ENCODE peak calls at places on chromosomes 7 and 10, in five cellular contexts. N is H1, T is GM12878, K is GM23338, Z is K562. M is an unnamed sample.

GRCh38 chr10:116606061-116606483 is 14.7 kb upstream of the PNLIPRP2 start:
- DNase-seq in N (no peak), T (no peak), K (no peak), Z (no peak), M (no peak)

GRCh38 chr7:73703985-73704639 is 15.4 kb downstream of the STX1A start:
- DNase-seq in N (peak; percentile 81), T (no peak), K (peak; percentile 91), Z (peak; percentile 94), M (no peak)

GRCh38 chr10:7303067-7303629 is 107.7 kb downstream of the SFMBT2 start:
- DNase-seq in N (no peak), T (no peak), K (no peak), Z (no peak), M (no peak)

GRCh38 chr7:46192191-46192590 is 271.1 kb upstream of the IGFBP3 start:
- DNase-seq in N (no peak), T (no peak), K (no peak), Z (no peak), M (no peak)

GRCh38 chr7:64946772-64947171 is 43.7 kb downstream of the ZNF273 start:
- DNase-seq in N (peak; percentile 72), T (no peak), K (peak; percentile 72), Z (no peak), M (no peak)

GRCh38 chr10:77041636-77042258 is 595.9 kb downstream of the KCNMA1 start:
- DNase-seq in N (peak; percentile 35), T (no peak), K (no peak), Z (no peak), M (no peak)

GRCh38 chr10:131972474-131973071 is 9.2 kb downstream of the BNIP3 start:
- DNase-seq in N (no peak), T (no peak), K (no peak), Z (peak; percentile 35), M (no peak)

GRCh38 chr10:33238643-33239042 is 95.8 kb downstream of the NRP1 start:
- DNase-seq in N (no peak), T (no peak), K (no peak), Z (no peak), M (no peak)

GRCh38 chr10:73584737-73585136 is 6.4 kb downstream of the USP54 start:
- DNase-seq in N (no peak), T (no peak), K (no peak), Z (no peak), M (no peak)

GRCh38 chr10:88879754-88880286 is at the start of gene STAMBPL1:
- DNase-seq in N (no peak), T (peak; percentile 50), K (no peak), Z (no peak), M (no peak)

GRCh38 chr7:816751-817671 is 15.3 kb upstream of the SUN1 start:
- DNase-seq in N (peak; percentile 66), T (no peak), K (peak; percentile 49), Z (peak; percentile 59), M (no peak)

GRCh38 chr10:121497513-121497912 is 100.7 kb downstream of the FGFR2 start:
- DNase-seq in N (no peak), T (no peak), K (no peak), Z (no peak), M (no peak)

GRCh38 chr7:22087861-22088260 is 142.2 kb upstream of the CDCA7L start:
- DNase-seq in N (no peak), T (no peak), K (no peak), Z (no peak), M (no peak)

GRCh38 chr10:66714741-66715140 is 211.1 kb upstream of the LRRTM3 start:
- DNase-seq in N (no peak), T (no peak), K (no peak), Z (no peak), M (no peak)

GRCh38 chr7:43112088-43112940 is at the start of gene HECW1:
- DNase-seq in N (peak; percentile 70), T (no peak), K (peak; percentile 76), Z (no peak), M (no peak)

GRCh38 chr7:128351296-128352123 is 7.8 kb upstream of the RBM28 start:
- DNase-seq in N (peak; percentile 74), T (no peak), K (peak; percentile 65), Z (no peak), M (no peak)

GRCh38 chr10:35961501-35961900 is 319.4 kb upstream of the FZD8 start:
- DNase-seq in N (no peak), T (no peak), K (no peak), Z (no peak), M (no peak)

GRCh38 chr7:106365252-106366005 is 80.6 kb upstream of the NAMPT start:
- DNase-seq in N (no peak), T (peak; percentile 46), K (no peak), Z (peak; percentile 35), M (no peak)

GRCh38 chr10:57955076-57955475 is 312.6 kb downstream of the IPMK start:
- DNase-seq in N (no peak), T (no peak), K (no peak), Z (no peak), M (no peak)

GRCh38 chr10:19017491-19017890 is 31.1 kb upstream of the MALRD1 start:
- DNase-seq in N (no peak), T (no peak), K (no peak), Z (no peak), M (no peak)

GRCh38 chr7:1610678-1611302 is 41.0 kb upstream of the PSMG3 start:
- DNase-seq in N (no peak), T (no peak), K (no peak), Z (no peak), M (no peak)

GRCh38 chr7:121026159-121026558 is 37.6 kb downstream of the CPED1 start:
- DNase-seq in N (no peak), T (no peak), K (no peak), Z (no peak), M (no peak)

GRCh38 chr10:48199580-48200377 is 74.7 kb downstream of the FRMPD2 start:
- DNase-seq in N (no peak), T (no peak), K (no peak), Z (no peak), M (peak; percentile 1)

GRCh38 chr10:48523820-48524758 is 80.8 kb downstream of the ARHGAP22 start:
- DNase-seq in N (peak; percentile 83), T (no peak), K (peak; percentile 75), Z (peak; percentile 93), M (no peak)

GRCh38 chr7:131057015-131057518 is 270.6 kb upstream of the MKLN1 start:
- DNase-seq in N (no peak), T (no peak), K (no peak), Z (no peak), M (peak; percentile 96)

GRCh38 chr10:1942478-1942877 is 205.2 kb upstream of the ADARB2 start:
- DNase-seq in N (no peak), T (peak; percentile 4), K (no peak), Z (no peak), M (no peak)

GRCh38 chr7:151863386-151864079 is 13.4 kb downstream of the PRKAG2 start:
- DNase-seq in N (no peak), T (no peak), K (peak; percentile 65), Z (no peak), M (no peak)

GRCh38 chr10:106436123-106436740 is 728.3 kb downstream of the SORCS1 start:
- DNase-seq in N (no peak), T (no peak), K (no peak), Z (no peak), M (no peak)

GRCh38 chr7:20249924-20250323 is 32.7 kb upstream of the MACC1 start:
- DNase-seq in N (no peak), T (no peak), K (no peak), Z (no peak), M (no peak)

GRCh38 chr7:27191081-27191715 is 6.2 kb upstream of the HOXA11 start:
- DNase-seq in N (no peak), T (no peak), K (no peak), Z (no peak), M (no peak)
- TF ChIP-seq EZH2 in N (no peak), T (no peak), K (peak; percentile 95), Z (no peak), M (no peak)

DNA sequence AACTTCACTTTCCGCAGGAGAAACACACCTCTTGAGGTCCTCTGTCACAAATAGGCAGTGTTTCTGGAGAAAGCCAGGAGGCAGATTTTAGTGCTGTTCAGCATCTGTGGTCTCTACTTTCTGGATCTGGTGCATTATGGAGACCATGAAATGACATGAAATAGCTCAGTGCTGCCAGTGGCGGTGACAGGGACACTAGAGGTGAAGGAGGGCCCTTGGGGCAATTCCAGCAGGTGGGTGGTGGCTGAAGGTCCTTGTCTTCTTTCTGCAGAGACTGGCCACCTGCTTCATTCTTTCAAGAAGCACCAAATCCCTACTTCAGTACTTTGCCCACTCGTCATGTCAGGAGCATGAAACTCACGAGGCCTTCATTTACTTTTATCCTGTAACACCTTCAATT is 135.7 kb downstream of the TCF7L2 start:
- DNase-seq in N (no peak), T (no peak), K (no peak), Z (no peak), M (no peak)
- TF ChIP-seq POLR2AphosphoS5 in N (no peak), T (no peak), K (no peak), Z (no peak), M (no peak)

GRCh38 chr10:70331486-70332268 is 47.9 kb upstream of the NPFFR1 start:
- DNase-seq in N (no peak), T (peak; percentile 72), K (peak; percentile 35), Z (peak; percentile 90), M (peak; percentile 92)
- TF ChIP-seq EZH2 in N (no peak), T (no peak), K (no peak), Z (no peak), M (no peak)

DNA sequence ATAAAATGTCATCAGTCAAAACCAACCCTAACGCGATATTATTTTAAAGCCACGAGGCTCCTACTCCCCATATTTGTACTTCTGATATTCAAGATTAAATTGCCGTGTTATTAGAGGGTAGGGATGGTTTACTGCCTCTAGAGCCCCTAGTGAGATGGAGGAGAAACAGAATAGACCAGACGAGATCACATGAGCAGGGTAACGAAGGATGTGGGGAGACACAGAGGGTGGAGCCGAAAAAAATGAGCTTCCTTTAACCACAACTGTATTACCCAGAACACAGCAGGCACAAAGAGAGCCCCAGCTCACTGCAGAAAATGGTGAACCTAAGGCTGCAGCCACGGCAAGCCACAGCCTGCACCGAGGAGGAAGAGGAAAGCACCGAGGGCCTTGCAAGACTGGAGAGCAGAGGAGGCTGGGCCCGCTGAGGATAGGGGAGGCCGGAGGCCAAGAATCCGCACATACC is 14.3 kb downstream of the ZC3HAV1 start:
- DNase-seq in N (no peak), T (peak; percentile 88), K (no peak), Z (peak; percentile 64), M (no peak)
- TF ChIP-seq POLR2AphosphoS5 in N (no peak), T (no peak), K (no peak), Z (no peak), M (no peak)

DNA sequence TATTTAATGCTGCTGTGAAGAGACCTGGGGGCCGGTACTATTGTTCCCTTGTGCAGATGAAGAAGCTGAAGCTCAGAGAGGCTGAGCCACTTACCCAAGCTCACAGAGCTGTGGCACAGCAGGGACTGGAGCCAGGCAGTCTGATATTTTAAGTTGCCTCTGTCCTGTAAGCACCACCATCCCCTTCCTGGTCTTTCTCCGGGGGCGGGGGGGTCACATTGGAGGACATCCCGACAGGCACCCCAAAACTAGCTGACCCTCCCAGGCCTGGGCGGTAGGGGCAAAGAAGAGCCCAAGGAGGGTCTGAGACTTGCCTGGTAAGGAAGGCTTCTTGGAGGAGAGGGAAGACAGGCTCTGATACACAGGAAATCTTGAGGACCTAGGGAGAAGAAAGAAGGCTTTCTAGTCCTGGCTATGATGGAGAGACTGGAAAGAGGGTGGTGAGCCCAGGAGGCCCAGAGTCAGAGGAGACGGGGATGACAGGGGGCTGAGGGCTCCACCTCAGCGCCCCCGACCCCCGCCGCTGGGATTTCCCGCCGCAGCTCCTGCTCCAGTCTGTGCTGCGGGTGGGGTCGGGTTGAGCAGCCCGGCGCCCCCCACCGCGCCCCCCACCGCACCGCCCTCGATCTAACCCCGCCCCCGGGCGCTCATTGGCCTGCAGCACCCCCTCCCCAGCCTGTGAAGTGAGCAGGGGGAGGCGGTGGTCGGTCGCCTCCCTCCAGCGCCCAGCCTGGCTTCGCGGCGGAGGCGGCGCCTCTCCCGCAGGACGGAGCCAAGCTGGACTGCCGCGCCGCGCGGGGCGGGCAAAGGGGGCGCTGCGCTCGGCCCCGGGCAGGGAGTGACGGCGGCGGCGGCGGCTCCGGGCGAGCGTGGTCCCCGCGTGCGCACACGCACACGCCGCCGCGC is at the start of gene ADCYAP1R1:
- DNase-seq in N (peak; percentile 77), T (no peak), K (peak; percentile 85), Z (no peak), M (no peak)
- TF ChIP-seq EZH2 in N (no peak), T (no peak), K (peak; percentile 26), Z (no peak), M (no peak)

M was measured in SK-N-MC.